ENCODE peak calls at places on chromosomes 5 and 9, in four cellular contexts. H is NCI-H1092 treated with DMSO at 0.1 percent for 48 hours, V is dorsolateral prefrontal cortex, Z is fibroblast of mammary gland. L is an unnamed sample.

GRCh38 chr5:159933531-159934485 is 17.5 kb downstream of the ADRA1B start:
- DNase-seq in H (no peak), V (no peak), Z (no peak), L (no peak)

GRCh38 chr5:81768960-81769452 is 18.1 kb upstream of the SSBP2 start:
- DNase-seq in H (no peak), V (no peak), Z (peak), L (no peak)

GRCh38 chr5:77168884-77169254 is 41.6 kb upstream of the PDE8B start:
- DNase-seq in H (no peak), V (no peak), Z (no peak), L (no peak)

GRCh38 chr5:56093970-56094369 is 99.2 kb upstream of the IL6ST start:
- DNase-seq in H (no peak), V (no peak), Z (no peak), L (no peak)

GRCh38 chr9:35923927-35924763 is 14.9 kb downstream of the SPAAR start:
- DNase-seq in H (no peak), V (no peak), Z (peak), L (no peak)

GRCh38 chr9:110364451-110364850 is 26.8 kb upstream of the TXNDC8 start:
- DNase-seq in H (no peak), V (no peak), Z (no peak), L (no peak)

GRCh38 chr5:35618297-35618636 is 604 bp downstream of the SPEF2 start:
- DNase-seq in H (no peak), V (no peak), Z (no peak), L (no peak)

GRCh38 chr5:6434737-6435136 is 13.9 kb upstream of the UBE2QL1 start:
- DNase-seq in H (no peak), V (no peak), Z (no peak), L (no peak)

GRCh38 chr5:14449052-14449661 is 132.4 kb upstream of the OTULINL start:
- DNase-seq in H (no peak), V (no peak), Z (peak), L (no peak)

GRCh38 chr9:138102246-138103051 is 224.9 kb downstream of the CACNA1B start:
- DNase-seq in H (no peak), V (no peak), Z (no peak), L (no peak)

GRCh38 chr5:156093024-156093423 is 233.9 kb upstream of the SGCD start:
- DNase-seq in H (no peak), V (no peak), Z (no peak), L (no peak)

GRCh38 chr9:82101475-82101874 is 112.9 kb downstream of the SPATA31D1 start:
- DNase-seq in H (no peak), V (no peak), Z (peak), L (no peak)

GRCh38 chr5:58410441-58410840 is 49.4 kb downstream of the PLK2 start:
- DNase-seq in H (no peak), V (no peak), Z (peak), L (no peak)

L was measured in hypothalamus.